ENCODE peak calls at places on chromosomes 7 and 10, in seven cellular contexts. Q is epithelial cell of esophagus; H is CD4-positive, CD25-positive, alpha-beta regulatory T cell; P is hepatocyte; G is left lung; M is BJ; I is heart left ventricle. X is an unnamed sample.
A peak's percentile ranks its signal among the peaks of the same experiment; 100 is the strongest.

GRCh38 chr7:118803-119376 is 73.5 kb upstream of the FAM20C start:
- DNase-seq in M (no peak), I (no peak), Q (no peak), P (peak; percentile 4), H (no peak), G (no peak), X (no peak)

GRCh38 chr10:101831169-101831811 is 12.3 kb downstream of the KCNIP2 start:
- DNase-seq in H (no peak), M (no peak), Q (no peak), G (no peak), I (no peak), P (no peak), X (no peak)

GRCh38 chr10:44935201-44935960 is 24.2 kb upstream of the RASSF4 start:
- DNase-seq in P (peak; percentile 52), Q (peak; percentile 61), M (peak; percentile 35), H (no peak), I (peak; percentile 81), G (no peak), X (no peak)

GRCh38 chr10:103966671-103967432 is at the start of gene SLK:
- DNase-seq in I (peak; percentile 92), H (peak; percentile 89), G (peak; percentile 96), P (peak; percentile 97), Q (peak; percentile 86), M (no peak), X (peak; percentile 86)

GRCh38 chr10:107915277-107915634 is 750.8 kb upstream of the SORCS1 start:
- DNase-seq in G (no peak), P (peak; percentile 41), M (no peak), I (no peak), Q (peak; percentile 27), H (no peak), X (no peak)

GRCh38 chr10:96987842-96988175 is 155.7 kb downstream of the LCOR start:
- DNase-seq in M (peak; percentile 26), G (no peak), Q (peak; percentile 22), H (no peak), P (no peak), I (no peak), X (no peak)

GRCh38 chr7:16738014-16738688 is 15.4 kb upstream of the TSPAN13 start:
- DNase-seq in Q (no peak), M (no peak), H (no peak), I (no peak), P (no peak), G (no peak), X (no peak)

GRCh38 chr7:116315293-116315692 is 105.0 kb downstream of the TES start:
- DNase-seq in Q (peak; percentile 99), I (peak; percentile 36), P (no peak), M (no peak), H (no peak), G (no peak), X (no peak)

GRCh38 chr10:73997479-73997805 is 474 bp upstream of the VCL start:
- DNase-seq in H (peak; percentile 90), Q (no peak), G (no peak), I (no peak), P (no peak), M (no peak), X (no peak)

GRCh38 chr7:82105463-82105862 is 335.6 kb upstream of the HGF start:
- DNase-seq in G (no peak), H (no peak), P (no peak), I (no peak), Q (peak; percentile 78), M (peak; percentile 8), X (no peak)

GRCh38 chr10:108696792-108697477 is 1226.4 kb downstream of the XPNPEP1 start:
- DNase-seq in Q (no peak), M (no peak), I (no peak), G (no peak), P (no peak), H (no peak), X (no peak)

GRCh38 chr7:36814311-36814710 is 90.0 kb upstream of the AOAH start:
- DNase-seq in G (no peak), P (no peak), M (no peak), H (no peak), Q (no peak), I (no peak), X (no peak)

GRCh38 chr7:121558288-121558687 is 162.2 kb upstream of the FAM3C start:
- DNase-seq in Q (no peak), I (no peak), P (no peak), H (no peak), G (no peak), M (no peak), X (peak; percentile 8)

GRCh38 chr10:71970331-71970730 is 6.1 kb downstream of the CHST3 start:
- DNase-seq in Q (peak; percentile 46), I (no peak), M (no peak), G (no peak), P (no peak), H (no peak), X (peak; percentile 89)

GRCh38 chr7:70416611-70417010 is 715.3 kb upstream of the GALNT17 start:
- DNase-seq in I (no peak), Q (no peak), M (no peak), G (peak; percentile 36), H (no peak), P (no peak), X (no peak)

GRCh38 chr7:149868638-149869290 is 5.0 kb upstream of the ATP6V0E2 start:
- DNase-seq in I (no peak), Q (no peak), P (no peak), G (no peak), H (peak; percentile 61), M (no peak), X (no peak)

GRCh38 chr7:40298421-40298820 is 163.6 kb downstream of the SUGCT start:
- DNase-seq in Q (peak; percentile 33), H (no peak), M (peak; percentile 63), G (no peak), P (no peak), I (no peak), X (no peak)

GRCh38 chr7:138127996-138128395 is 51.7 kb downstream of the AKR1D1 start:
- DNase-seq in Q (peak; percentile 57), G (no peak), P (no peak), I (no peak), H (no peak), M (no peak), X (no peak)

GRCh38 chr7:100393233-100393905 is 20.1 kb downstream of the PILRA start:
- DNase-seq in M (no peak), P (no peak), I (no peak), Q (peak; percentile 51), H (no peak), G (no peak), X (no peak)

GRCh38 chr7:100389437-100390088 is 16.3 kb downstream of the PILRA start:
- DNase-seq in G (no peak), M (no peak), Q (no peak), P (no peak), H (no peak), I (no peak), X (no peak)

GRCh38 chr7:100386940-100387339 is 13.7 kb downstream of the PILRA start:
- DNase-seq in H (no peak), I (no peak), P (no peak), M (no peak), G (no peak), Q (no peak), X (no peak)

GRCh38 chr7:100394077-100394476 is 20.8 kb downstream of the PILRA start:
- DNase-seq in G (no peak), I (no peak), P (no peak), Q (no peak), M (no peak), H (no peak), X (no peak)

GRCh38 chr7:100390286-100391028 is 17.2 kb downstream of the PILRA start:
- DNase-seq in H (no peak), I (no peak), M (no peak), G (no peak), Q (no peak), P (no peak), X (no peak)
- H3K4me3 ChIP-seq in H (no peak overlapping the region), I (no peak overlapping the region), M (no peak overlapping the region), G (no peak overlapping the region), Q (no peak overlapping the region), P (no peak overlapping the region), X (no peak overlapping the region)

GRCh38 chr7:143410523-143411004 is 1.9 kb upstream of the EPHA1 start:
- DNase-seq in G (no peak), P (no peak), M (no peak), Q (no peak), I (peak; percentile 51), H (no peak), X (peak; percentile 65)

GRCh38 chr7:143408247-143408685 is 390 bp downstream of the EPHA1 start:
- DNase-seq in Q (no peak), M (no peak), G (no peak), P (no peak), I (no peak), H (no peak), X (no peak)

GRCh38 chr7:143405671-143406352 is 2.8 kb downstream of the EPHA1 start:
- DNase-seq in I (no peak), P (no peak), H (no peak), G (no peak), M (no peak), Q (no peak), X (peak; percentile 89)

GRCh38 chr7:143407296-143408246 is 1.1 kb downstream of the EPHA1 start:
- DNase-seq in G (no peak), H (peak; percentile 58), Q (peak; percentile 66), I (no peak), M (no peak), P (no peak), X (peak; percentile 61)

GRCh38 chr7:143408686-143409551 is at the start of gene EPHA1:
- DNase-seq in I (no peak), M (no peak), H (peak; percentile 62), Q (peak; percentile 92), G (no peak), P (peak; percentile 81), X (peak; percentile 98)
- H3K4me3 ChIP-seq in I (no peak within 1 kb of the TSS), M (no peak within 1 kb of the TSS), H (peak within 1 kb of the TSS; percentile 65), Q (peak within 1 kb of the TSS; percentile 86), G (peak within 1 kb of the TSS; percentile 47), P (peak within 1 kb of the TSS; percentile 12), X (peak within 1 kb of the TSS; percentile 82)

GRCh38 chr7:65251851-65252620 is 121.6 kb upstream of the ZNF92 start:
- DNase-seq in I (peak; percentile 54), M (no peak), Q (peak; percentile 72), G (peak; percentile 84), P (peak; percentile 85), H (peak; percentile 38), X (peak; percentile 90)

GRCh38 chr7:65254061-65254460 is 119.6 kb upstream of the ZNF92 start:
- DNase-seq in P (no peak), Q (no peak), I (no peak), M (no peak), G (no peak), H (no peak), X (no peak)

GRCh38 chr7:65247491-65247890 is 126.2 kb upstream of the ZNF92 start:
- DNase-seq in M (no peak), Q (no peak), P (no peak), G (no peak), I (no peak), H (no peak), X (no peak)

GRCh38 chr7:65250216-65250615 is 123.4 kb upstream of the ZNF92 start:
- DNase-seq in G (no peak), P (no peak), M (no peak), Q (no peak), H (no peak), I (no peak), X (no peak)

GRCh38 chr7:65250697-65251395 is 122.8 kb upstream of the ZNF92 start:
- DNase-seq in H (no peak), G (no peak), I (no peak), Q (no peak), M (no peak), P (no peak), X (no peak)
- H3K4me3 ChIP-seq in H (no peak overlapping the region), G (no peak overlapping the region), I (no peak overlapping the region), Q (no peak overlapping the region), M (no peak overlapping the region), P (no peak overlapping the region), X (no peak overlapping the region)

GRCh38 chr7:158894825-158895224 is 38.5 kb downstream of the DYNC2I1 start:
- DNase-seq in H (no peak), Q (no peak), M (no peak), P (no peak), I (no peak), G (no peak), X (no peak)
- H3K4me3 ChIP-seq in H (no peak overlapping the region), Q (no peak overlapping the region), M (no peak overlapping the region), P (no peak overlapping the region), I (no peak overlapping the region), G (no peak overlapping the region), X (no peak overlapping the region)